ENCODE peak calls at places on chromosomes 11 and 22, in six cellular contexts. One of them, this sample, is unnamed.

GRCh38 chr11:47354913-47355282 is 2.4 kb upstream of the MYBPC3 start:
- DNase-seq in HepG2: no peak
- DNase-seq in cardiac muscle cell: no peak
- DNase-seq in sigmoid colon: no peak
- DNase-seq in A549: peak
- DNase-seq in transverse colon: no peak
- DNase-seq in this sample: no peak

GRCh38 chr11:113351490-113351889 is 36.1 kb upstream of the ANKK1 start:
- DNase-seq in cardiac muscle cell: no peak
- DNase-seq in transverse colon: no peak
- DNase-seq in A549: no peak
- DNase-seq in sigmoid colon: no peak
- DNase-seq in HepG2: no peak
- DNase-seq in this sample: no peak

GRCh38 chr11:58024601-58025091 is 965 bp downstream of the OR9Q1 start:
- DNase-seq in cardiac muscle cell: peak
- DNase-seq in sigmoid colon: no peak
- DNase-seq in transverse colon: peak
- DNase-seq in HepG2: no peak
- DNase-seq in A549: no peak
- DNase-seq in this sample: no peak

GRCh38 chr22:49540571-49541450 is 286.9 kb downstream of the BRD1 start:
- DNase-seq in HepG2: no peak
- DNase-seq in sigmoid colon: peak
- DNase-seq in cardiac muscle cell: no peak
- DNase-seq in transverse colon: peak
- DNase-seq in A549: no peak
- DNase-seq in this sample: no peak

GRCh38 chr22:20437253-20438065 is at the start of gene SCARF2:
- DNase-seq in HepG2: no peak
- DNase-seq in transverse colon: peak
- DNase-seq in cardiac muscle cell: peak
- DNase-seq in sigmoid colon: peak
- DNase-seq in A549: no peak
- DNase-seq in this sample: peak

GRCh38 chr11:94781822-94782221 is 13.7 kb downstream of the AMOTL1 start:
- DNase-seq in HepG2: no peak
- DNase-seq in transverse colon: no peak
- DNase-seq in sigmoid colon: no peak
- DNase-seq in cardiac muscle cell: no peak
- DNase-seq in A549: no peak
- DNase-seq in this sample: no peak

GRCh38 chr22:19882446-19883381 is 28.0 kb upstream of the GNB1L start:
- DNase-seq in A549: no peak
- DNase-seq in transverse colon: no peak
- DNase-seq in sigmoid colon: peak
- DNase-seq in HepG2: no peak
- DNase-seq in cardiac muscle cell: no peak
- DNase-seq in this sample: peak

GRCh38 chr11:17699157-17700114 is 19.9 kb upstream of the MYOD1 start:
- DNase-seq in A549: no peak
- DNase-seq in transverse colon: no peak
- DNase-seq in HepG2: no peak
- DNase-seq in cardiac muscle cell: no peak
- DNase-seq in sigmoid colon: no peak
- DNase-seq in this sample: peak

GRCh38 chr11:3944198-3944597 is 88.7 kb downstream of the STIM1 start:
- DNase-seq in sigmoid colon: no peak
- DNase-seq in HepG2: no peak
- DNase-seq in A549: no peak
- DNase-seq in cardiac muscle cell: no peak
- DNase-seq in transverse colon: no peak
- DNase-seq in this sample: no peak

GRCh38 chr22:49192180-49192856 is 635.4 kb downstream of the BRD1 start:
- DNase-seq in A549: no peak
- DNase-seq in sigmoid colon: no peak
- DNase-seq in cardiac muscle cell: no peak
- DNase-seq in HepG2: no peak
- DNase-seq in transverse colon: no peak
- DNase-seq in this sample: no peak

GRCh38 chr11:23976369-23976768 is 520.5 kb upstream of the LUZP2 start:
- DNase-seq in transverse colon: no peak
- DNase-seq in cardiac muscle cell: no peak
- DNase-seq in sigmoid colon: no peak
- DNase-seq in HepG2: no peak
- DNase-seq in A549: no peak
- DNase-seq in this sample: no peak

GRCh38 chr22:32745251-32745995 is 56.1 kb upstream of the TIMP3 start:
- DNase-seq in cardiac muscle cell: peak
- DNase-seq in transverse colon: peak
- DNase-seq in sigmoid colon: peak
- DNase-seq in HepG2: no peak
- DNase-seq in A549: no peak
- DNase-seq in this sample: peak

GRCh38 chr11:94473177-94473799 is 20.4 kb downstream of the MRE11 start:
- DNase-seq in transverse colon: no peak
- DNase-seq in A549: no peak
- DNase-seq in HepG2: no peak
- DNase-seq in cardiac muscle cell: no peak
- DNase-seq in sigmoid colon: no peak
- DNase-seq in this sample: no peak

GRCh38 chr11:98365185-98365584 is 655.6 kb upstream of the CNTN5 start:
- DNase-seq in cardiac muscle cell: no peak
- DNase-seq in transverse colon: no peak
- DNase-seq in HepG2: no peak
- DNase-seq in A549: no peak
- DNase-seq in sigmoid colon: no peak
- DNase-seq in this sample: no peak

GRCh38 chr22:43098356-43098755 is 9.2 kb upstream of the TTLL1 start:
- DNase-seq in transverse colon: no peak
- DNase-seq in sigmoid colon: no peak
- DNase-seq in A549: no peak
- DNase-seq in cardiac muscle cell: peak
- DNase-seq in HepG2: no peak
- DNase-seq in this sample: no peak

GRCh38 chr11:19595840-19596751 is 116.5 kb upstream of the NAV2 start:
- DNase-seq in A549: peak
- DNase-seq in cardiac muscle cell: no peak
- DNase-seq in HepG2: no peak
- DNase-seq in transverse colon: no peak
- DNase-seq in sigmoid colon: peak
- DNase-seq in this sample: no peak

GRCh38 chr22:46684706-46685105 is 53.3 kb downstream of the CERK start:
- DNase-seq in cardiac muscle cell: peak
- DNase-seq in A549: no peak
- DNase-seq in sigmoid colon: no peak
- DNase-seq in transverse colon: peak
- DNase-seq in HepG2: no peak
- DNase-seq in this sample: no peak

GRCh38 chr11:93155738-93156137 is 42.1 kb downstream of the SLC36A4 start:
- DNase-seq in cardiac muscle cell: no peak
- DNase-seq in A549: no peak
- DNase-seq in sigmoid colon: no peak
- DNase-seq in HepG2: no peak
- DNase-seq in transverse colon: no peak
- DNase-seq in this sample: no peak

GRCh38 chr11:65291613-65292012 is 23.1 kb upstream of the CDC42EP2 start:
- DNase-seq in sigmoid colon: no peak
- DNase-seq in cardiac muscle cell: no peak
- DNase-seq in A549: no peak
- DNase-seq in transverse colon: no peak
- DNase-seq in HepG2: peak
- DNase-seq in this sample: no peak

GRCh38 chr11:111093061-111093460 is 152.5 kb upstream of the POU2AF2 start:
- DNase-seq in A549: no peak
- DNase-seq in sigmoid colon: no peak
- DNase-seq in transverse colon: no peak
- DNase-seq in HepG2: no peak
- DNase-seq in cardiac muscle cell: no peak
- DNase-seq in this sample: no peak

GRCh38 chr11:111098091-111098490 is 147.4 kb upstream of the POU2AF2 start:
- DNase-seq in A549: no peak
- DNase-seq in HepG2: no peak
- DNase-seq in transverse colon: no peak
- DNase-seq in sigmoid colon: no peak
- DNase-seq in cardiac muscle cell: no peak
- DNase-seq in this sample: no peak

GRCh38 chr11:111101836-111102235 is 143.7 kb upstream of the POU2AF2 start:
- DNase-seq in sigmoid colon: no peak
- DNase-seq in A549: no peak
- DNase-seq in cardiac muscle cell: no peak
- DNase-seq in transverse colon: no peak
- DNase-seq in HepG2: no peak
- DNase-seq in this sample: no peak

GRCh38 chr11:111095327-111095726 is 150.2 kb upstream of the POU2AF2 start:
- DNase-seq in sigmoid colon: no peak
- DNase-seq in HepG2: no peak
- DNase-seq in transverse colon: no peak
- DNase-seq in A549: no peak
- DNase-seq in cardiac muscle cell: no peak
- DNase-seq in this sample: no peak

DNA sequence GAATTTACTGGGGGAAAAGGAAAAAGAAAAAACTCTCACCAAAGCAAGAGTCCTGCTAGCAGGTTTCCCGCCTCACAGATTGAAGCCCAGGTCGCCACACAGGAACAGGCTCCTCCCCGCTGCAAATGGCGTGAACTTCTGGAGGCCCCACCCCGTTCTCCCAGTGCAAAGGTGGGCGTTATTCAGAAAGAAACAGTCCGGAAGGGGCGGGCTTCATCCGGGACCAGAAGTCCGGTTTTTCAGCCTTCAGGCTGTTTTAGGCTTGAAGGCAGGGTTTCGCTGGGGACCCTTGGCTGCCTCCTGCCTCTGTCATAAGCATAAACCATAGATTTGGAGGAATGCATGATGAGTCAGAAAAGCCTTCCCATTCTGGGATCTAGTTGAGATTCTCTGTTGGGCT is 148.3 kb upstream of the POU2AF2 start:
- DNase-seq in HepG2: peak
- DNase-seq in A549: no peak
- DNase-seq in sigmoid colon: no peak
- DNase-seq in cardiac muscle cell: no peak
- DNase-seq in transverse colon: peak
- DNase-seq in this sample: no peak
- H3K4me3 ChIP-seq in HepG2: peak
- H3K4me3 ChIP-seq in A549: no peak
- H3K4me3 ChIP-seq in sigmoid colon: no peak
- H3K4me3 ChIP-seq in cardiac muscle cell: no peak
- H3K4me3 ChIP-seq in transverse colon: no peak
- H3K4me3 ChIP-seq in this sample: no peak

GRCh38 chr22:29316429-29316828 is 932 bp upstream of the RASL10A start:
- DNase-seq in cardiac muscle cell: no peak
- DNase-seq in A549: no peak
- DNase-seq in sigmoid colon: no peak
- DNase-seq in transverse colon: no peak
- DNase-seq in HepG2: no peak
- DNase-seq in this sample: no peak

GRCh38 chr22:29325356-29325755 is 9.9 kb upstream of the RASL10A start:
- DNase-seq in cardiac muscle cell: no peak
- DNase-seq in HepG2: no peak
- DNase-seq in transverse colon: no peak
- DNase-seq in sigmoid colon: no peak
- DNase-seq in A549: no peak
- DNase-seq in this sample: no peak

GRCh38 chr22:29319072-29319471 is 3.6 kb upstream of the RASL10A start:
- DNase-seq in sigmoid colon: no peak
- DNase-seq in cardiac muscle cell: no peak
- DNase-seq in HepG2: no peak
- DNase-seq in A549: no peak
- DNase-seq in transverse colon: no peak
- DNase-seq in this sample: no peak

GRCh38 chr22:29315286-29316195 is at the start of gene RASL10A:
- DNase-seq in A549: no peak
- DNase-seq in sigmoid colon: no peak
- DNase-seq in transverse colon: no peak
- DNase-seq in HepG2: no peak
- DNase-seq in cardiac muscle cell: peak
- DNase-seq in this sample: peak

DNA sequence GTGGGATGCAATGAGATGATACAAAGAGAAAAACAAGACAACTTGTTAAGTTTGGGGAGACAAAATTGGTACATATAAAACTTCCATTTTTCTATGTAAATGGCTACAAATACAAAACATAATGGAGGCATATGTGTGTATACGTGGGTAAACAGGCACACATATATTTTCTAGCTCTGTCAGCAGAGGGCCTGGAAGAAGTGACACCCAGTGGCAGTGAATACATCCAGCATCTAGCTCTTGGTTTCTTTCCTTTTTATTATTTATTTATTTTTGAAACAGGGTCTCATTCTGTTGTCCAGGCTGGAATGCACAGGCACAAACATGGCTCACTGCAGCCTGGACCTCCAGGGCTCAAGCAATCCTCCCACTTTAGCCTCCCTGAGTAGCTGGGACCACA is 5.0 kb upstream of the RASL10A start:
- DNase-seq in cardiac muscle cell: no peak
- DNase-seq in sigmoid colon: no peak
- DNase-seq in HepG2: peak
- DNase-seq in A549: no peak
- DNase-seq in transverse colon: no peak
- DNase-seq in this sample: no peak
- TF ChIP-seq CTCF in cardiac muscle cell: peak
- TF ChIP-seq CTCF in sigmoid colon: no peak
- TF ChIP-seq CTCF in HepG2: peak
- TF ChIP-seq CTCF in A549: peak
- TF ChIP-seq CTCF in transverse colon: no peak
- TF ChIP-seq CTCF in this sample: peak

DNA sequence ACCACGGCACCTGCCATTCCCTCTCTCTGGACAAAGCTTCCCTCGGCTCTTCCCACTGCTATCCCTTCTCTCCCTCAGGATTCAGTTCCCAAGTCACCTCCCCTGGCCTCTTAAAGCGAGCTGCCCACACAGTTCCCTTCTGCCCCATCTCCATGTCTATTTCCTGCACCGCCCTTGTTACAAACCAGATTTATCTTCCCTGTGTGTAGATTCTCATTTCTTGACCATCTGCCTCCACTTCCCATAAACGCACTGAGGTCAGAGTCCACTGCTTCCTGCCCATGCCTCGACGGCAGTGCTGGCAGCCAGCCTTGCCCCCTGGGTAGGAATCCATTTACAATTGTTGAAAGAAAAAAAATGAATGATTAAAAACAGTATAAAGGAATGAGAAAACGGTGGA is 11.6 kb upstream of the APOBEC3B start:
- DNase-seq in sigmoid colon: no peak
- DNase-seq in HepG2: no peak
- DNase-seq in A549: no peak
- DNase-seq in cardiac muscle cell: no peak
- DNase-seq in transverse colon: no peak
- DNase-seq in this sample: no peak
- H3K27ac ChIP-seq in sigmoid colon: no peak
- H3K27ac ChIP-seq in HepG2: no peak
- H3K27ac ChIP-seq in A549: no peak
- H3K27ac ChIP-seq in cardiac muscle cell: no peak
- H3K27ac ChIP-seq in transverse colon: no peak
- H3K27ac ChIP-seq in this sample: no peak

DNA sequence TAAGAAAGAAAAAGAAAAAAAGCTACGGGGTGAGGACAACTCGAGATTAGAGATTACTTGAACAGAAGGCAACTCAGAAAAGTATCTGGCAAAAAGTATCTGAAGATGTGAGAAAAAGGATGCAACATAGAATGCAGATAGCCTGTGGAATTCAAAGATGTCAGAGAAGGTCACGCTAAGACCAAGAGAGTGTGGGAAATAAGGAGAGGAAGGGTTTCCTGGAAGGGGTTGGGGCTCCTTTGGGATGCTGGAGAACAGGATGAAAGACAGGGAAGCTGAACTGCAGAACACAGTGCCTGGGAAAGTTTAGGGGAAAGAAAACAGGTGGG is 1.2 kb downstream of the GUCY1A2 start:
- DNase-seq in sigmoid colon: no peak
- DNase-seq in HepG2: no peak
- DNase-seq in A549: no peak
- DNase-seq in cardiac muscle cell: no peak
- DNase-seq in transverse colon: no peak
- DNase-seq in this sample: no peak
- H3K4me3 ChIP-seq in sigmoid colon: no peak
- H3K4me3 ChIP-seq in HepG2: no peak
- H3K4me3 ChIP-seq in A549: peak
- H3K4me3 ChIP-seq in cardiac muscle cell: peak
- H3K4me3 ChIP-seq in transverse colon: no peak
- H3K4me3 ChIP-seq in this sample: peak

This sample was measured in WERI-Rb-1.